ENCODE peak calls at places on chromosomes 3 and 15, in eight cellular contexts. X is NB4, M is testis, D is adrenal gland, R is transverse colon, G is IMR-90, E is A549, Q is K562. O is an unnamed sample.
A peak's percentile ranks its signal among the peaks of the same experiment; 100 is the strongest.

GRCh38 chr3:64122476-64122875 is 99.2 kb upstream of the PSMD6 start:
- DNase-seq in X (no peak), M (no peak), D (peak; percentile 40), R (no peak), G (no peak), E (no peak), Q (no peak), O (no peak)

GRCh38 chr15:76337739-76338554 is 1.4 kb downstream of the ISL2 start:
- DNase-seq in X (peak; percentile 70), M (no peak), D (no peak), R (peak; percentile 25), G (no peak), E (no peak), Q (peak; percentile 58), O (no peak)

GRCh38 chr3:83500422-83500821 is 1458.4 kb upstream of the CADM2 start:
- DNase-seq in X (peak; percentile 22), M (no peak), D (no peak), R (no peak), G (no peak), E (no peak), Q (no peak), O (no peak)

GRCh38 chr15:55737373-55737772 is 5.6 kb downstream of the PRTG start:
- DNase-seq in X (no peak), M (no peak), D (no peak), R (no peak), G (peak; percentile 5), E (no peak), Q (no peak), O (no peak)

GRCh38 chr15:89143503-89144162 is 55.4 kb downstream of the ABHD2 start:
- DNase-seq in X (peak; percentile 79), M (no peak), D (no peak), R (no peak), G (peak; percentile 90), E (no peak), Q (no peak), O (peak; percentile 67)

GRCh38 chr15:88649286-88649733 is 10.5 kb downstream of the ISG20 start:
- DNase-seq in X (no peak), M (peak; percentile 46), D (no peak), R (peak; percentile 52), G (peak; percentile 99), E (no peak), Q (no peak), O (peak; percentile 90)

GRCh38 chr3:58581328-58582091 is 4.3 kb upstream of the FAM107A start:
- DNase-seq in X (no peak), M (no peak), D (no peak), R (no peak), G (no peak), E (no peak), Q (no peak), O (no peak)

GRCh38 chr3:149613988-149614387 is 43.8 kb downstream of the WWTR1 start:
- DNase-seq in X (no peak), M (no peak), D (no peak), R (no peak), G (no peak), E (no peak), Q (no peak), O (no peak)

GRCh38 chr15:35305906-35306305 is 220.8 kb upstream of the NANOGP8 start:
- DNase-seq in X (no peak), M (no peak), D (no peak), R (no peak), G (peak; percentile 92), E (no peak), Q (no peak), O (no peak)

GRCh38 chr3:97232635-97233034 is 418.2 kb downstream of the EPHA6 start:
- DNase-seq in X (no peak), M (no peak), D (no peak), R (peak; percentile 17), G (no peak), E (no peak), Q (no peak), O (no peak)

GRCh38 chr3:100873624-100874023 is 119.6 kb downstream of the ABI3BP start:
- DNase-seq in X (no peak), M (no peak), D (no peak), R (no peak), G (no peak), E (no peak), Q (no peak), O (no peak)

GRCh38 chr15:33309602-33310276 is 1.0 kb upstream of the RYR3 start:
- DNase-seq in X (peak; percentile 50), M (peak; percentile 47), D (no peak), R (no peak), G (no peak), E (no peak), Q (no peak), O (no peak)

GRCh38 chr3:37435572-37435971 is 261.2 kb upstream of the LRRFIP2 start:
- DNase-seq in X (peak; percentile 16), M (no peak), D (no peak), R (no peak), G (no peak), E (no peak), Q (no peak), O (no peak)

GRCh38 chr15:96053039-96054021 is 277.2 kb upstream of the NR2F2 start:
- DNase-seq in X (no peak), M (peak; percentile 36), D (no peak), R (peak; percentile 15), G (no peak), E (no peak), Q (peak; percentile 31), O (no peak)

GRCh38 chr15:66167854-66168253 is 85.7 kb downstream of the MEGF11 start:
- DNase-seq in X (no peak), M (no peak), D (no peak), R (no peak), G (no peak), E (no peak), Q (peak; percentile 38), O (no peak)

GRCh38 chr15:58520464-58520863 is 88.7 kb downstream of the LIPC start:
- DNase-seq in X (peak; percentile 37), M (no peak), D (no peak), R (no peak), G (no peak), E (no peak), Q (no peak), O (peak; percentile 78)

GRCh38 chr15:58517682-58518525 is 86.1 kb downstream of the LIPC start:
- DNase-seq in X (peak; percentile 79), M (no peak), D (no peak), R (no peak), G (no peak), E (no peak), Q (no peak), O (peak; percentile 81)

GRCh38 chr15:58515807-58516206 is 84.0 kb downstream of the LIPC start:
- DNase-seq in X (no peak), M (no peak), D (no peak), R (no peak), G (no peak), E (no peak), Q (no peak), O (no peak)

GRCh38 chr15:58518626-58519025 is 86.8 kb downstream of the LIPC start:
- DNase-seq in X (peak; percentile 11), M (no peak), D (no peak), R (no peak), G (no peak), E (no peak), Q (no peak), O (no peak)

GRCh38 chr15:58517252-58517681 is 85.5 kb downstream of the LIPC start:
- DNase-seq in X (peak; percentile 19), M (no peak), D (no peak), R (no peak), G (no peak), E (no peak), Q (no peak), O (no peak)
- TF ChIP-seq CTCF in X (no peak), M (no peak), D (no peak), R (no peak), G (no peak), E (no peak), Q (no peak), O (no peak)

DNA sequence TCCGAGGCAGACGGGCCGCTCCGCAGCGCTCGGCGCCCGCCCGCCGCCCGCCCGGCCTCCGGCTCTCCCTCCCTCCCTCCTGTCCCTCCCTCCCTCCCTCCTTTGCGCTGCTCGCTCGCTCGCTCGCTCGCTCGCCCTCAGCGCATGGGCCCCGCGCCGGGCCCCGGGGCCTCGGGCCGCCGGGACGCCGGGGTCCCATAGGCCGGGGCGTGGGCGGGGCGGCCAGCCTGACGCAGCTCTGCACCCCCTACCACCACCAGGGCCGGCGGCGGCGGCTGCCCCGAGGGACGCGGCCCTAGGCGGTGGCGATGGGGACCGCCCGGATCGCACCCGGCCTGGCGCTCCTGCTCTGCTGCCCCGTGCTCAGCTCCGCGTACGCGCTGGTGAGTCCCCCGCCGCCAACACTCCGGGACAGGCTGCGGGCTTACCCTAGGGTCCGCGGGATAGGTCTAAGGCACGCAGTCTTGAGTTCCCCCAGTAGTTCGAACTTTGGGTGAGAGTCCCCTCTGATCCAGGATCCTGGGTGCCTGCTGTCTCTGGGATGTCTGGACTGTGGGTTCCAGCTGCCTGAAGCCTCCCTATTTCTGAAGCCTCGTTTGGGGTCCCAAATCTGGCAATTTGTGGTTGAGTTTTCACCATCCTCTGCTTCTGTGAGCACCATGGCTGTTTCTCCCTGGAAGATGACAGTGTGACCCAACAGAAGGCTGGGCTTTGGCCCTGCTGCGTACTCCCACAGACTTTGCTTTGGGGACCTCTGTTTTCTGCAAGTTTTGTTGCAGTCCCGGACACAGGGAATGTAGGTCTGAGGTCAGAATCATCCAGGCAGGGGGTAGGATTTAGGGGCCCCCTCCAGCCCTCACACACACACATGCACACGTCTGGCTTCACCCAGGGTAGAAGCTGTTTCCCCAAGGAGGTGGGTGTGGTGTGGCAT is 6.0 kb downstream of the PTH1R start:
- DNase-seq in X (peak; percentile 52), M (no peak), D (no peak), R (no peak), G (no peak), E (no peak), Q (peak; percentile 59), O (no peak)
- H3K4me3 ChIP-seq in X (no peak overlapping the region), M (peak overlapping the region; percentile 66), D (peak overlapping the region; percentile 25), R (peak overlapping the region; percentile 45), G (no peak overlapping the region), E (peak overlapping the region; percentile 56), Q (no peak overlapping the region), O (peak overlapping the region; percentile 13)

GRCh38 chr3:99269606-99270355 is 368.3 kb upstream of the DCBLD2 start:
- DNase-seq in X (no peak), M (no peak), D (no peak), R (no peak), G (no peak), E (no peak), Q (no peak), O (peak; percentile 67)
- TF ChIP-seq POLR2A in X (no peak), M (no peak), D (no peak), R (no peak), G (no peak), E (no peak), Q (no peak), O (no peak)

GRCh38 chr3:43448098-43448497 is 161.8 kb downstream of the SNRK start:
- DNase-seq in X (no peak), M (no peak), D (no peak), R (no peak), G (no peak), E (no peak), Q (no peak), O (no peak)
- TF ChIP-seq CTCF in X (no peak), M (no peak), D (no peak), R (no peak), G (no peak), E (no peak), Q (no peak), O (no peak)

O was measured in lower leg skin.